ENCODE peak calls at places on chromosomes 16 and 17, in four cellular contexts. X is IMR-90, D is K562, F is H1. L is an unnamed sample.
A peak's percentile ranks its signal among the peaks of the same experiment; 100 is the strongest.

GRCh38 chr16:73771676-73772075 is 524.9 kb upstream of the PSMD7 start:
- DNase-seq in X (no peak), D (peak; percentile 5), F (no peak), L (no peak)

GRCh38 chr16:30926937-30927788 is 3.8 kb downstream of the FBXL19 start:
- DNase-seq in X (no peak), D (no peak), F (no peak), L (peak; percentile 54)

GRCh38 chr16:51151435-51151950 is 423 bp upstream of the SALL1 start:
- DNase-seq in X (peak; percentile 70), D (no peak), F (no peak), L (peak; percentile 95)

GRCh38 chr16:84022641-84023040 is 20.0 kb downstream of the SLC38A8 start:
- DNase-seq in X (no peak), D (no peak), F (no peak), L (no peak)

GRCh38 chr16:51763072-51763658 is 612.1 kb upstream of the SALL1 start:
- DNase-seq in X (no peak), D (no peak), F (no peak), L (peak; percentile 80)

GRCh38 chr17:3892095-3892998 is 506 bp downstream of the CAMKK1 start:
- DNase-seq in X (peak; percentile 66), D (peak; percentile 65), F (no peak), L (peak; percentile 86)

GRCh38 chr16:22694887-22695382 is 119.0 kb upstream of the HS3ST2 start:
- DNase-seq in X (peak; percentile 90), D (no peak), F (no peak), L (no peak)

GRCh38 chr17:69729937-69730336 is 315.4 kb downstream of the MAP2K6 start:
- DNase-seq in X (peak; percentile 62), D (no peak), F (no peak), L (no peak)

GRCh38 chr16:55832788-55833583 is at the start of gene CES1:
- DNase-seq in X (no peak), D (no peak), F (no peak), L (peak; percentile 85)

GRCh38 chr16:25174285-25174684 is 42.5 kb upstream of the AQP8 start:
- DNase-seq in X (no peak), D (no peak), F (no peak), L (no peak)

GRCh38 chr16:72262711-72263110 is 90.8 kb upstream of the PMFBP1 start:
- DNase-seq in X (no peak), D (no peak), F (no peak), L (no peak)

DNA sequence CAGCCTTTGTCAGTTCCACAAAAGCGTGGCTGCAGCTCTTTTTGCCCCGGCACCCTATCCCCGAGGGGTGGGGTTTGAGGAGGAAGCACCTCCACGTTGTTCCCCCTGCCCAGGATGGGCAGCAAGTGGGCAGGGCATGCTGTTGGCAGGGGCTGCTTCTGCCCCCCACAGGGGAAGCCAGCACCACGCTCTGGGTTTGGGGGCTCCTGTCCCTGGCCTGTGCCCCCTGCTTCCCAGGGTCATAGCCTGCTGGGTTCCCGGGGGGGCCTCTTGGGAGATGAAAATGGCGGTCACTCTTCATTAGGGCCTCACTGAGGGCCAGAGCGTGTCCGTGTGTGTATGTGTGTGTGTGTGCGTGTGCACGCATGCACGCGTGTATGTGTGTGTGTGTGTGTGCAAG is 22.8 kb downstream of the LASP1 start:
- DNase-seq in X (no peak), D (no peak), F (no peak), L (no peak)
- H3K9ac ChIP-seq in X (no peak overlapping the region), D (no peak overlapping the region), F (no peak overlapping the region), L (no peak overlapping the region)

GRCh38 chr16:57562669-57563486 is 20.4 kb downstream of the ADGRG5 start:
- DNase-seq in X (no peak), D (no peak), F (no peak), L (no peak)

GRCh38 chr16:57564571-57565270 is 22.3 kb downstream of the ADGRG5 start:
- DNase-seq in X (peak; percentile 62), D (no peak), F (no peak), L (no peak)

GRCh38 chr16:57562066-57562465 is 19.6 kb downstream of the ADGRG5 start:
- DNase-seq in X (no peak), D (no peak), F (no peak), L (no peak)

GRCh38 chr16:57563487-57563750 is 21.0 kb downstream of the ADGRG5 start:
- DNase-seq in X (no peak), D (no peak), F (no peak), L (no peak)

GRCh38 chr16:57563761-57564160 is 21.3 kb downstream of the ADGRG5 start:
- DNase-seq in X (no peak), D (no peak), F (no peak), L (no peak)
- H3K4me1 ChIP-seq in X (peaks cover 3% of the 10 kb centered on the region), D (peaks cover 13% of the 10 kb centered on the region), F (no peaks in the 10 kb centered on the region), L (no peaks in the 10 kb centered on the region)

GRCh38 chr16:398551-399277 is 1.7 kb downstream of the NME4 start:
- DNase-seq in X (no peak), D (peak; percentile 68), F (no peak), L (peak; percentile 86)

GRCh38 chr16:397736-398332 is 835 bp downstream of the NME4 start:
- DNase-seq in X (peak; percentile 61), D (peak; percentile 74), F (no peak), L (peak; percentile 95)

GRCh38 chr16:399278-400019 is 2.2 kb upstream of the DECR2 start:
- DNase-seq in X (no peak), D (peak; percentile 59), F (no peak), L (peak; percentile 44)

GRCh38 chr16:401468-402348 is at the start of gene DECR2:
- DNase-seq in X (peak; percentile 85), D (peak; percentile 93), F (peak; percentile 68), L (peak; percentile 99)

GRCh38 chr16:400061-400540 is 1.6 kb upstream of the DECR2 start:
- DNase-seq in X (no peak), D (peak; percentile 33), F (no peak), L (peak; percentile 56)
- H3K27ac ChIP-seq in X (no peak overlapping the region), D (peak overlapping the region; percentile 73), F (no peak overlapping the region), L (no peak overlapping the region)

GRCh38 chr16:28880955-28881354 is 2.7 kb downstream of the ATP2A1 start:
- DNase-seq in X (no peak), D (no peak), F (no peak), L (no peak)
- H3K9ac ChIP-seq in X (no peak overlapping the region), D (no peak overlapping the region), F (no peak overlapping the region), L (no peak overlapping the region)

DNA sequence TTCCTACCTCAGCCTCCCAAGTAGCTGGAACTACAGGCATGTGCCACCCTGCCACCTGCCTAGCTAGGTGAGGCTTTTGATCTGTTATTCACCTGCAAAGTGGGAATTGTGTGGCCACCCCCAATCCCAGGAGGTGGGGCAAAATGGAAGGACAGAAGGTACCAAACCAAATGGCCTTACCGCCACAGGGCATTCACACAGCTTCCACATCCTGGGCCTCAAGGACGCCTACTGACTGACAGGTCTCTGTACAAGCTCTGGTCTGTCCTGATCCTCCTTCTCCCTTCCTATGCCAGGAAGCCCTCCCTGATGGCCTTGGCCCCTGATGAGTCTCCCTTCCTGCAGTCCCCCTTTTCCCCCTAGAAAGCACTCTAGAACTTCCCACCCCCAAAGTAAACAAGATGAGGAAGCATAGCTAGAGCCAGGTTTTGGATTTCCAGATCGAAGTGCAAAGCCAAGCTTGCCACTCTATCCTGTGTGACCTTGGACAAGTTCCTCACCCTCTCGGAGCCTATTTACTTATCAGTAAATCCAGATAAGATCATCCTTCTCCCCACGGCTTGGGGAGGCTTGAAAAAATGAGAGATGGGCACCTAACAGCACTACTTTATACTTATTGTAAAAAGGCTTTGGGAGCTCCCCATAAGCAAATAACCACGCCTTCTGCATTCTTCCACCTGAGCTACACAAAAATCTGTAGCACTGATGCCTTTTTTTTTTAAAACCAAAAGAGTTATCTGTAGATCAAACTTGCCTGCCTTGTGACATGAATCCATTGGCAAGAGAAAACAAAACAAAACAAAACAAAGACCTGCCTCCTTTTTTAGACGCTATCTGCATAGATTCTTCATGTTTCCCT is 4.5 kb downstream of the PLLP start:
- DNase-seq in X (no peak), D (no peak), F (no peak), L (no peak)
- H3K4me1 ChIP-seq in X (no peaks in the 10 kb centered on the region), D (peaks cover 21% of the 10 kb centered on the region), F (peaks cover 8% of the 10 kb centered on the region), L (no peaks in the 10 kb centered on the region)

GRCh38 chr17:65145743-65146142 is 8.6 kb downstream of the RGS9 start:
- DNase-seq in X (no peak), D (no peak), F (no peak), L (no peak)

GRCh38 chr17:65142247-65142646 is 5.1 kb downstream of the RGS9 start:
- DNase-seq in X (no peak), D (no peak), F (no peak), L (no peak)

GRCh38 chr17:65139045-65139764 is 2.0 kb downstream of the RGS9 start:
- DNase-seq in X (no peak), D (no peak), F (no peak), L (no peak)

GRCh38 chr17:65143899-65144590 is 6.9 kb downstream of the RGS9 start:
- DNase-seq in X (no peak), D (no peak), F (no peak), L (no peak)
- H3K27ac ChIP-seq in X (no peak overlapping the region), D (no peak overlapping the region), F (no peak overlapping the region), L (peak overlapping the region; percentile 68)

L was measured in endodermal cell.